ENCODE peak calls at places on chromosomes 16 and 17, in five cellular contexts. One of them, this sample, is unnamed.

GRCh38 chr17:80601146-80601545 is 56.5 kb downstream of the RPTOR start:
- DNase-seq in mammary epithelial cell: no peak
- DNase-seq in GM23248: no peak
- DNase-seq in PC-3: no peak
- DNase-seq in fibroblast of lung: no peak
- DNase-seq in this sample: no peak

GRCh38 chr16:31335431-31335830 is 19.5 kb upstream of the ITGAX start:
- DNase-seq in mammary epithelial cell: no peak
- DNase-seq in GM23248: no peak
- DNase-seq in PC-3: no peak
- DNase-seq in fibroblast of lung: no peak
- DNase-seq in this sample: no peak

GRCh38 chr17:81323083-81323369 is 27.9 kb upstream of the SLC38A10 start:
- DNase-seq in mammary epithelial cell: no peak
- DNase-seq in GM23248: no peak
- DNase-seq in PC-3: no peak
- DNase-seq in fibroblast of lung: no peak
- DNase-seq in this sample: no peak

GRCh38 chr17:12301551-12301950 is 280.9 kb downstream of the MAP2K4 start:
- DNase-seq in mammary epithelial cell: no peak
- DNase-seq in GM23248: no peak
- DNase-seq in PC-3: no peak
- DNase-seq in fibroblast of lung: no peak
- DNase-seq in this sample: no peak

GRCh38 chr17:79808763-79809529 is 12.1 kb upstream of the CBX8 start:
- DNase-seq in mammary epithelial cell: peak; percentile 62
- DNase-seq in GM23248: no peak
- DNase-seq in PC-3: peak; percentile 80
- DNase-seq in fibroblast of lung: peak; percentile 50
- DNase-seq in this sample: no peak

GRCh38 chr16:57150682-57151330 is 35.0 kb downstream of the PSME3IP1 start:
- DNase-seq in mammary epithelial cell: no peak
- DNase-seq in GM23248: no peak
- DNase-seq in PC-3: no peak
- DNase-seq in fibroblast of lung: no peak
- DNase-seq in this sample: no peak

GRCh38 chr16:3058173-3059030 is 7.0 kb upstream of the IL32 start:
- DNase-seq in mammary epithelial cell: no peak
- DNase-seq in GM23248: peak; percentile 36
- DNase-seq in PC-3: peak; percentile 29
- DNase-seq in fibroblast of lung: peak; percentile 9
- DNase-seq in this sample: no peak

GRCh38 chr16:69859105-69859969 is 91.8 kb upstream of the CLEC18A start:
- DNase-seq in mammary epithelial cell: peak; percentile 19
- DNase-seq in GM23248: no peak
- DNase-seq in PC-3: peak; percentile 41
- DNase-seq in fibroblast of lung: no peak
- DNase-seq in this sample: no peak

GRCh38 chr17:56699186-56699895 is 105.8 kb downstream of the NOG start:
- DNase-seq in mammary epithelial cell: peak; percentile 99
- DNase-seq in GM23248: peak; percentile 99
- DNase-seq in PC-3: peak; percentile 100
- DNase-seq in fibroblast of lung: peak; percentile 87
- DNase-seq in this sample: peak; percentile 100

GRCh38 chr16:11004957-11005610 is 60.7 kb downstream of the CLEC16A start:
- DNase-seq in mammary epithelial cell: peak; percentile 75
- DNase-seq in GM23248: peak; percentile 89
- DNase-seq in PC-3: peak; percentile 13
- DNase-seq in fibroblast of lung: peak; percentile 51
- DNase-seq in this sample: no peak

GRCh38 chr16:25523183-25523582 is 168.6 kb upstream of the HS3ST4 start:
- DNase-seq in mammary epithelial cell: no peak
- DNase-seq in GM23248: no peak
- DNase-seq in PC-3: no peak
- DNase-seq in fibroblast of lung: no peak
- DNase-seq in this sample: no peak

GRCh38 chr17:76597156-76598003 is 11.7 kb upstream of the ST6GALNAC2 start:
- DNase-seq in mammary epithelial cell: peak; percentile 100
- DNase-seq in GM23248: no peak
- DNase-seq in PC-3: peak; percentile 42
- DNase-seq in fibroblast of lung: no peak
- DNase-seq in this sample: peak; percentile 89

GRCh38 chr16:4976079-4976478 is 17.9 kb downstream of the SEC14L5 start:
- DNase-seq in mammary epithelial cell: no peak
- DNase-seq in GM23248: no peak
- DNase-seq in PC-3: no peak
- DNase-seq in fibroblast of lung: no peak
- DNase-seq in this sample: no peak

GRCh38 chr16:11629071-11630030 is 38.9 kb upstream of the SNN start:
- DNase-seq in mammary epithelial cell: no peak
- DNase-seq in GM23248: no peak
- DNase-seq in PC-3: no peak
- DNase-seq in fibroblast of lung: peak; percentile 71
- DNase-seq in this sample: no peak

GRCh38 chr16:3594316-3595109 is 16.9 kb downstream of the SLX4 start:
- DNase-seq in mammary epithelial cell: no peak
- DNase-seq in GM23248: no peak
- DNase-seq in PC-3: no peak
- DNase-seq in fibroblast of lung: no peak
- DNase-seq in this sample: no peak

GRCh38 chr17:17729620-17730249 is 48.5 kb downstream of the RAI1 start:
- DNase-seq in mammary epithelial cell: no peak
- DNase-seq in GM23248: no peak
- DNase-seq in PC-3: peak; percentile 76
- DNase-seq in fibroblast of lung: no peak
- DNase-seq in this sample: no peak

GRCh38 chr17:17904171-17905035 is 67.6 kb upstream of the SREBF1 start:
- DNase-seq in mammary epithelial cell: no peak
- DNase-seq in GM23248: peak; percentile 37
- DNase-seq in PC-3: no peak
- DNase-seq in fibroblast of lung: no peak
- DNase-seq in this sample: no peak

GRCh38 chr16:25966172-25967097 is 274.7 kb downstream of the HS3ST4 start:
- DNase-seq in mammary epithelial cell: no peak
- DNase-seq in GM23248: no peak
- DNase-seq in PC-3: no peak
- DNase-seq in fibroblast of lung: no peak
- DNase-seq in this sample: no peak

GRCh38 chr16:50323335-50324011 is 45.3 kb downstream of the BRD7 start:
- DNase-seq in mammary epithelial cell: no peak
- DNase-seq in GM23248: peak; percentile 62
- DNase-seq in PC-3: peak; percentile 38
- DNase-seq in fibroblast of lung: peak; percentile 60
- DNase-seq in this sample: no peak

DNA sequence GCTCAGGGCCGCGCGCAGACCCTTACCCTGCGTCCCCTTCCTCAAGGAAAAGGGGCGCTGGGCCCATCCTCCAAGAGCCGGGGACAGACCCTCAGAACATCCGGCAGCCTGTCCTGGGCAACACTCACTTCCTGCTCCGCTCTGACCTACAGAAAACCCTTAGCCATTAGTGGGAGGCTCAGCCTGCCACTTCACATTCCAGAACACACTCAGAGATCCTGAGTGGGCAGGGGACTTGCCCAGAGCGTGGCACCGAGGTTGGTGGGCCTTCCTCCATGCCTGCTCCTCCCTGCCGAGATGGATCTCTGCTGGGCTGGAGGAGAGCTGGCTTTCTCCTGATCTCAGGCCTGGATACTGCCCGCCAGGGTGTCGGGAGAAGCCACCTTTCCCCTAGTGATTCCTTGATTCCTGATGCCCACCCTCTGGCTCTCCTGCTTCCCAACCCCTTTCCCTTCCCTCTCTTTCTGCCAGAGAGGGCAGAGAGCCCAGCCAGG is 1.5 kb downstream of the SCARF1 start:
- DNase-seq in mammary epithelial cell: no peak
- DNase-seq in GM23248: no peak
- DNase-seq in PC-3: no peak
- DNase-seq in fibroblast of lung: no peak
- DNase-seq in this sample: no peak
- TF ChIP-seq EZH2 in mammary epithelial cell: no peak
- TF ChIP-seq EZH2 in GM23248: no peak
- TF ChIP-seq EZH2 in PC-3: no peak
- TF ChIP-seq EZH2 in fibroblast of lung: no peak
- TF ChIP-seq EZH2 in this sample: no peak

GRCh38 chr17:43880420-43880991 is 26.8 kb downstream of the MPP2 start:
- DNase-seq in mammary epithelial cell: peak; percentile 25
- DNase-seq in GM23248: peak; percentile 30
- DNase-seq in PC-3: peak; percentile 72
- DNase-seq in fibroblast of lung: peak; percentile 4
- DNase-seq in this sample: no peak
- H2AFZ ChIP-seq in mammary epithelial cell: no peak overlapping the region
- H2AFZ ChIP-seq in GM23248: no peak overlapping the region
- H2AFZ ChIP-seq in PC-3: no peak overlapping the region
- H2AFZ ChIP-seq in fibroblast of lung: no peak overlapping the region
- H2AFZ ChIP-seq in this sample: no peak overlapping the region

DNA sequence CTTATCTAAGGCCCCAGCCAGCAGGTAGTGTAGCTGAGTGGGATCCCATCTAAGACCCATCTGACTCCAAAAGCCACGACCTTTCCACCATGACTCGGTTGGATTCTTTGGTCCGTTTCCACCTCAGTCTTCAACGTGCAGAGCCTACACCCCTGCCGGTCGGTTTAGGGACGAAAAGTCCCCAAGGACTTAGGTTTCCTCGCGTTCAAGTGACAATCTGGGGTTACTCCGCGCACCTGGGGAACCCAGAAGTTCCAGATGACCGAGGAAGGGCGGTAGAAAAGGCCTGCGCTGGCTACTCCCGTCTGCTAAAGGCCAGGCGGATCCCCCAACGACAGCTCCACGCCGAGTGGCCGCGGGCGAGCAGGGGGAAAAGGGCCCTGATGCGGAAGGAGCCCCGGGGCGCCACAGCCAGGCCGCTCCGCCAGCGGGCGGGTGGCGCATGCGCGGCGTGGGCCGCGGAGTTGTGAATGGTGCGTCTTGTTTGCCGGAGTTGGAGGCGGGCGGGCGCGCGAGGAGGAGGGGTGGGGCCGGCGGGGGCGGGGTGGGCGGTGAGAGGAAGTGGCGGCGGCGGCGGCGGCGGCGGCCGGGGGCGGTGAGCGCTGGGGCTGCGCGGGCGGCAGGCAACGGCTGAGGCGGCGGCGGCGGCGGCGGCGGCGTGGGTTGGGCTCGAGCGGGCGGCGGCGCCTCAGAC is at the start of gene CBFB:
- DNase-seq in mammary epithelial cell: peak; percentile 83
- DNase-seq in GM23248: peak; percentile 93
- DNase-seq in PC-3: peak; percentile 85
- DNase-seq in fibroblast of lung: peak; percentile 92
- DNase-seq in this sample: peak; percentile 35
- TF ChIP-seq EZH2 in mammary epithelial cell: no peak
- TF ChIP-seq EZH2 in GM23248: no peak
- TF ChIP-seq EZH2 in PC-3: no peak
- TF ChIP-seq EZH2 in fibroblast of lung: no peak
- TF ChIP-seq EZH2 in this sample: no peak

DNA sequence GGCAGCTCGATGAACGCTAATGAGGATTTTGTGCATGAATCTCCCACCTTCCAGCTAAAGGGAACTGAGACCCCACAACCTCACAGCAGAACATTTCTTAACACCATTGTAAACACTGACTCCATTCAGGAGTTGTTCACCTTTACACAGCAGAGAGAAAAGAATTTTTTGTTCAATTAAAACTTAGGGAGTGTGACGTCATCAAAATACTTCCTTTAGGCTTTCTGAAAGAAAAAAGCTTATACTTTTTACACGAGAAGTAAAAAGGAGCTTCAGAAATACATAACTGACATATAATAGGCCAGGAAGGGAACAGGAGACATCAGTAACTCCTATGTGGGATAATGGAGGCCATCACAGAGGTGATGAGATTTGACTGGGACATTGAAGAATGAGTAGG is 98.1 kb upstream of the AXIN2 start:
- DNase-seq in mammary epithelial cell: no peak
- DNase-seq in GM23248: no peak
- DNase-seq in PC-3: no peak
- DNase-seq in fibroblast of lung: no peak
- DNase-seq in this sample: no peak
- H2AFZ ChIP-seq in mammary epithelial cell: no peak overlapping the region
- H2AFZ ChIP-seq in GM23248: no peak overlapping the region
- H2AFZ ChIP-seq in PC-3: no peak overlapping the region
- H2AFZ ChIP-seq in fibroblast of lung: no peak overlapping the region
- H2AFZ ChIP-seq in this sample: no peak overlapping the region

GRCh38 chr16:1333854-1334719 is 642 bp downstream of the BAIAP3 start:
- DNase-seq in mammary epithelial cell: no peak
- DNase-seq in GM23248: no peak
- DNase-seq in PC-3: no peak
- DNase-seq in fibroblast of lung: no peak
- DNase-seq in this sample: no peak
- TF ChIP-seq EZH2 in mammary epithelial cell: peak; percentile 27
- TF ChIP-seq EZH2 in GM23248: peak; percentile 85
- TF ChIP-seq EZH2 in PC-3: no peak
- TF ChIP-seq EZH2 in fibroblast of lung: no peak
- TF ChIP-seq EZH2 in this sample: peak; percentile 46

GRCh38 chr17:42312285-42313130 is 24.2 kb downstream of the STAT5A start:
- DNase-seq in mammary epithelial cell: peak; percentile 48
- DNase-seq in GM23248: peak; percentile 87
- DNase-seq in PC-3: no peak
- DNase-seq in fibroblast of lung: peak; percentile 83
- DNase-seq in this sample: no peak

GRCh38 chr17:42310281-42311156 is 22.2 kb downstream of the STAT5A start:
- DNase-seq in mammary epithelial cell: no peak
- DNase-seq in GM23248: no peak
- DNase-seq in PC-3: no peak
- DNase-seq in fibroblast of lung: no peak
- DNase-seq in this sample: no peak

GRCh38 chr17:42311240-42312034 is 23.1 kb downstream of the STAT5A start:
- DNase-seq in mammary epithelial cell: no peak
- DNase-seq in GM23248: peak; percentile 96
- DNase-seq in PC-3: no peak
- DNase-seq in fibroblast of lung: peak; percentile 97
- DNase-seq in this sample: no peak

GRCh38 chr17:42313389-42313772 is 25.1 kb downstream of the STAT5A start:
- DNase-seq in mammary epithelial cell: no peak
- DNase-seq in GM23248: no peak
- DNase-seq in PC-3: no peak
- DNase-seq in fibroblast of lung: no peak
- DNase-seq in this sample: no peak

DNA sequence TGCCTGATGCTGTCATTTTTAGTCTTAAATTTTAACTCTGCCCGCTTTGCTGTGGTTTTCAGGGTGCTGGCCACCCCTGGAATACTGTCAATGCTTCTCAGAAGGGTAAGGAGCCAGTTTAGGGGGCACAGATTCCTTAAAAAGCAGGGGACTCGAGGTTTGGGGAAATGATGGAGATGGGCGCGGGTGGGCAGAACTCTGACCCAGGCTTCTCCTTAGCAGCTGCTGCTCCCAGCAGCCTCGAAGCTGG is 23.7 kb downstream of the STAT5A start:
- DNase-seq in mammary epithelial cell: no peak
- DNase-seq in GM23248: no peak
- DNase-seq in PC-3: no peak
- DNase-seq in fibroblast of lung: no peak
- DNase-seq in this sample: no peak
- H2AFZ ChIP-seq in mammary epithelial cell: no peak overlapping the region
- H2AFZ ChIP-seq in GM23248: no peak overlapping the region
- H2AFZ ChIP-seq in PC-3: no peak overlapping the region
- H2AFZ ChIP-seq in fibroblast of lung: no peak overlapping the region
- H2AFZ ChIP-seq in this sample: no peak overlapping the region

GRCh38 chr17:70169707-70170597 is 620 bp downstream of the KCNJ2 start:
- DNase-seq in mammary epithelial cell: no peak
- DNase-seq in GM23248: peak; percentile 63
- DNase-seq in PC-3: no peak
- DNase-seq in fibroblast of lung: peak; percentile 81
- DNase-seq in this sample: no peak
- TF ChIP-seq EZH2 in mammary epithelial cell: no peak
- TF ChIP-seq EZH2 in GM23248: no peak
- TF ChIP-seq EZH2 in PC-3: no peak
- TF ChIP-seq EZH2 in fibroblast of lung: no peak
- TF ChIP-seq EZH2 in this sample: peak; percentile 57

GRCh38 chr17:48907713-48908046 is 527 bp upstream of the UBE2Z start:
- DNase-seq in mammary epithelial cell: no peak
- DNase-seq in GM23248: peak; percentile 75
- DNase-seq in PC-3: peak; percentile 47
- DNase-seq in fibroblast of lung: peak; percentile 69
- DNase-seq in this sample: no peak
- H2AFZ ChIP-seq in mammary epithelial cell: peak overlapping the region; percentile 86
- H2AFZ ChIP-seq in GM23248: peak overlapping the region; percentile 86
- H2AFZ ChIP-seq in PC-3: peak overlapping the region; percentile 78
- H2AFZ ChIP-seq in fibroblast of lung: peak overlapping the region; percentile 95
- H2AFZ ChIP-seq in this sample: peak overlapping the region; percentile 96

This sample was measured in keratinocyte.